ENCODE peak calls at places on chromosomes 3 and 15, in nine cellular contexts. T is heart right ventricle; U is cerebellar nuclear complex; R is WTC11; M is stimulated activated CD4-positive, alpha-beta T cell treated with anti-CD3 and anti-CD28 coated beads, Interleukin-12 subunit alpha, Interleukin-12 subunit beta, amount 100 ng/mL, for 4 hours; I is Karpas-422; F is AML-193; Z is GM12892; B is left lobe of liver. Y is an unnamed sample.

GRCh38 chr3:134354612-134355275 is 19.5 kb downstream of the AMOTL2 start:
- DNase-seq in M (no peak), R (no peak), T (no peak), I (no peak), U (no peak), Z (no peak), F (no peak), B (no peak), Y (no peak)

GRCh38 chr3:31754575-31755278 is 222.0 kb downstream of the STT3B start:
- DNase-seq in R (no peak), F (no peak), Z (no peak), U (no peak), B (no peak), I (no peak), M (no peak), T (no peak), Y (no peak)

GRCh38 chr15:56241374-56242085 is 2.1 kb downstream of the RFX7 start:
- DNase-seq in U (no peak), B (no peak), F (no peak), R (no peak), Z (no peak), M (no peak), I (peak), T (no peak), Y (no peak)

GRCh38 chr3:157376596-157377300 is 59.9 kb upstream of the PTX3 start:
- DNase-seq in F (no peak), M (no peak), B (no peak), I (no peak), T (no peak), Z (no peak), U (no peak), R (no peak), Y (no peak)

GRCh38 chr15:98597666-98598065 is 50.7 kb upstream of the IGF1R start:
- DNase-seq in U (no peak), I (no peak), R (no peak), Z (no peak), F (no peak), T (no peak), B (peak), M (no peak), Y (no peak)

GRCh38 chr15:85324202-85324601 is 56.2 kb upstream of the AKAP13 start:
- DNase-seq in I (no peak), U (no peak), T (no peak), F (no peak), M (no peak), R (no peak), B (no peak), Z (no peak), Y (no peak)

GRCh38 chr15:31498329-31498728 is 171.7 kb downstream of the KLF13 start:
- DNase-seq in B (no peak), T (no peak), U (no peak), M (no peak), Z (no peak), R (no peak), I (no peak), F (no peak), Y (no peak)

GRCh38 chr3:24352893-24353553 is 141.6 kb downstream of the THRB start:
- DNase-seq in U (no peak), T (no peak), F (no peak), R (no peak), M (no peak), B (no peak), I (no peak), Z (no peak), Y (no peak)

GRCh38 chr3:170470063-170471006 is 51.7 kb downstream of the CLDN11 start:
- DNase-seq in Z (no peak), F (no peak), M (no peak), I (no peak), R (no peak), T (no peak), U (peak), B (no peak), Y (no peak)

GRCh38 chr15:48966595-48967301 is 3.0 kb upstream of the SHC4 start:
- DNase-seq in B (no peak), R (no peak), M (no peak), Z (no peak), U (no peak), T (no peak), F (peak), I (no peak), Y (no peak)

GRCh38 chr3:78988324-78988723 is 779.5 kb downstream of the ROBO1 start:
- DNase-seq in U (no peak), R (no peak), I (no peak), T (no peak), F (no peak), M (no peak), B (no peak), Z (no peak), Y (no peak)

GRCh38 chr3:65151660-65152059 is 463.9 kb upstream of the ADAMTS9 start:
- DNase-seq in U (no peak), F (no peak), Z (no peak), B (no peak), R (no peak), T (no peak), M (no peak), I (no peak), Y (no peak)

GRCh38 chr15:34772312-34772711 is 17.5 kb upstream of the GJD2 start:
- DNase-seq in Z (no peak), I (no peak), U (no peak), B (no peak), M (no peak), T (no peak), R (no peak), F (no peak), Y (no peak)

GRCh38 chr3:124227150-124227630 is 235.3 kb upstream of the ROPN1 start:
- DNase-seq in B (no peak), T (no peak), F (no peak), Z (no peak), R (no peak), U (no peak), M (no peak), I (no peak), Y (no peak)

GRCh38 chr3:120798346-120798745 is 55.8 kb downstream of the GTF2E1 start:
- DNase-seq in M (no peak), I (no peak), B (no peak), U (no peak), R (no peak), Z (no peak), T (no peak), F (no peak), Y (no peak)

GRCh38 chr3:115062009-115062408 is 85.1 kb downstream of the ZBTB20 start:
- DNase-seq in M (no peak), I (no peak), U (no peak), R (no peak), F (no peak), T (no peak), B (no peak), Z (no peak), Y (no peak)

GRCh38 chr3:80676869-80677268 is 909.1 kb upstream of the ROBO1 start:
- DNase-seq in T (no peak), Z (no peak), R (no peak), M (no peak), F (no peak), U (no peak), B (no peak), I (no peak), Y (no peak)

GRCh38 chr15:33126559-33127290 is 67.8 kb downstream of the FMN1 start:
- DNase-seq in U (no peak), M (peak), Z (no peak), B (no peak), T (peak), R (no peak), F (peak), I (peak), Y (no peak)

GRCh38 chr15:38354321-38354929 is 99.5 kb upstream of the FAM98B start:
- DNase-seq in R (peak), F (peak), U (no peak), T (no peak), B (no peak), I (peak), M (peak), Z (peak), Y (no peak)

GRCh38 chr15:49789436-49789835 is 168.6 kb downstream of the DTWD1 start:
- DNase-seq in F (no peak), T (no peak), M (no peak), R (no peak), B (no peak), U (no peak), I (no peak), Z (no peak), Y (no peak)

GRCh38 chr3:112308151-112308911 is 14.3 kb upstream of the SLC9C1 start:
- DNase-seq in T (no peak), F (peak), Z (no peak), I (no peak), B (no peak), R (no peak), U (no peak), M (no peak), Y (no peak)

GRCh38 chr3:32304510-32304909 is 66.0 kb downstream of the CMTM8 start:
- DNase-seq in M (no peak), U (no peak), B (no peak), F (no peak), R (no peak), T (no peak), I (no peak), Z (no peak), Y (no peak)

GRCh38 chr15:66004618-66005262 is 135.4 kb downstream of the RAB11A start:
- DNase-seq in I (peak), U (no peak), M (no peak), R (peak), F (peak), B (no peak), T (no peak), Z (no peak), Y (no peak)

GRCh38 chr3:183287301-183287971 is 34.4 kb downstream of the B3GNT5 start:
- DNase-seq in I (no peak), M (no peak), F (no peak), T (no peak), U (no peak), B (no peak), Z (no peak), R (no peak), Y (no peak)